ENCODE peak calls at places on chromosomes 13 and 19, in eight cellular contexts. Y, Z, I, V, X, K, N and E are unnamed samples.

GRCh38 chr13:41271456-41272285 is 8.3 kb upstream of the MTRF1 start:
- DNase-seq in Y (no peak), Z (no peak), I (no peak), V (no peak), X (no peak), K (no peak), N (no peak), E (no peak)

GRCh38 chr19:1080360-1081161 is 13.6 kb downstream of the ARHGAP45 start:
- DNase-seq in Y (no peak), Z (no peak), I (no peak), V (no peak), X (no peak), K (no peak), N (no peak), E (no peak)

GRCh38 chr19:18023596-18024212 is 15.7 kb downstream of the ARRDC2 start:
- DNase-seq in Y (no peak), Z (no peak), I (peak), V (no peak), X (peak), K (peak), N (no peak), E (no peak)

GRCh38 chr13:73168226-73168992 is 109.6 kb downstream of the KLF5 start:
- DNase-seq in Y (no peak), Z (no peak), I (no peak), V (no peak), X (no peak), K (peak), N (no peak), E (no peak)

GRCh38 chr19:51272183-51272817 is 21.4 kb downstream of the SIGLECL1 start:
- DNase-seq in Y (no peak), Z (no peak), I (no peak), V (no peak), X (no peak), K (no peak), N (no peak), E (no peak)

GRCh38 chr13:97226788-97227627 is 4.9 kb downstream of the MBNL2 start:
- DNase-seq in Y (no peak), Z (no peak), I (peak), V (no peak), X (peak), K (peak), N (peak), E (no peak)

GRCh38 chr19:23415034-23415433 is 19.8 kb upstream of the ZNF91 start:
- DNase-seq in Y (peak), Z (no peak), I (no peak), V (no peak), X (no peak), K (no peak), N (no peak), E (peak)

GRCh38 chr19:3098141-3098514 is 4.0 kb downstream of the GNA11 start:
- DNase-seq in Y (no peak), Z (no peak), I (no peak), V (no peak), X (no peak), K (no peak), N (no peak), E (no peak)

GRCh38 chr13:55761986-55762385 is 1378.7 kb upstream of the PRR20A start:
- DNase-seq in Y (peak), Z (no peak), I (no peak), V (no peak), X (no peak), K (no peak), N (no peak), E (no peak)

GRCh38 chr13:110089100-110089499 is 217.9 kb downstream of the COL4A1 start:
- DNase-seq in Y (no peak), Z (no peak), I (no peak), V (no peak), X (no peak), K (no peak), N (no peak), E (no peak)

GRCh38 chr13:110092869-110093268 is 214.1 kb downstream of the COL4A1 start:
- DNase-seq in Y (no peak), Z (no peak), I (no peak), V (no peak), X (no peak), K (peak), N (peak), E (no peak)

GRCh38 chr13:110089815-110090214 is 217.1 kb downstream of the COL4A1 start:
- DNase-seq in Y (no peak), Z (no peak), I (no peak), V (no peak), X (no peak), K (no peak), N (peak), E (no peak)
- TF ChIP-seq CTCF in Y (peak), Z (no peak), I (no peak), V (peak), X (peak), K (peak), N (peak), E (peak)

GRCh38 chr19:4906963-4907362 is 2.3 kb upstream of the UHRF1 start:
- DNase-seq in Y (no peak), Z (no peak), I (no peak), V (no peak), X (no peak), K (no peak), N (no peak), E (no peak)
- TF ChIP-seq CTCF in Y (no peak), Z (no peak), I (no peak), V (no peak), X (no peak), K (no peak), N (no peak), E (no peak)

DNA sequence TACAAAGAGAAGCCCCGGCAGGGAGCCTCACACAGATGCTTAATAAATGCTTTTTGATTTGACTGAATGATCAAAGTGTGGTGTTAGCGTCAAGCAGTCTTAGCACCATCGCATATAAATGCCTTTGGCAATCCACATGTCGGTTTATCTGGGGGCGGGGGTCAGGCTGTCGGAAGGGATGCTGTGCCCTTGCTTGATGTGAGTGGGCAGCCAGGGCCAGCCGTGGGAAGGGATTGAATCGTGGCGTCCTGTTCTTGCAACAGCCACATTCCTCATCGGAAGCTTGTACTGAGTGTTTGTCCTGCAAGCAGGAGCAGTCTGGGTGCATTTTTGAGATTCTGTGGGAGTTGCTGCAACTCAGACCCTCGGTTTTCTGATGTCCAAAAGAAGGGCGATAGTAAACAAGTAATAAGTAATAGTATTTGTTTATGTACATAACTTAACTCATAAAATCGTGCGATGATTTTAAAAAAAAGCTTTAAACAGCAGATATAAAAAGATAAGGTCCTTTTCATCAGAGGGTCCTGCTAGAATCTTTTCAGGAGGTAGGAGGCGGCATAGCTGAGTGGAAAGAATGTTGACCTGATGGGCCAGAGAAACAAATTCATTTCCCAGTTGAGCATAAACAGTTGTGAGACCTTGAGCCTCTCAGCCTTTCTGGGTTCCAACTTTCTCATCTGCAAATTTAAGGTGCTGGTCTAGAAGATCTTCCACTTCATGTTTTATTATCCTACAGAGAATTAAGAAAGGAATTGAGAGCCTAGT is 173.3 kb downstream of the LACC1 start:
- DNase-seq in Y (peak), Z (no peak), I (peak), V (no peak), X (peak), K (peak), N (peak), E (peak)
- TF ChIP-seq CTCF in Y (peak), Z (no peak), I (no peak), V (no peak), X (no peak), K (no peak), N (no peak), E (no peak)

GRCh38 chr13:91369432-91369831 is 21.9 kb downstream of the MIR17HG start:
- DNase-seq in Y (no peak), Z (no peak), I (no peak), V (no peak), X (no peak), K (peak), N (peak), E (no peak)

GRCh38 chr13:91372813-91373420 is 25.4 kb downstream of the MIR17HG start:
- DNase-seq in Y (no peak), Z (no peak), I (no peak), V (no peak), X (no peak), K (no peak), N (no peak), E (no peak)

GRCh38 chr13:91375119-91375729 is 23.2 kb upstream of the GPC5 start:
- DNase-seq in Y (no peak), Z (peak), I (no peak), V (no peak), X (no peak), K (peak), N (no peak), E (peak)
- TF ChIP-seq CTCF in Y (peak), Z (no peak), I (peak), V (peak), X (peak), K (peak), N (peak), E (peak)

DNA sequence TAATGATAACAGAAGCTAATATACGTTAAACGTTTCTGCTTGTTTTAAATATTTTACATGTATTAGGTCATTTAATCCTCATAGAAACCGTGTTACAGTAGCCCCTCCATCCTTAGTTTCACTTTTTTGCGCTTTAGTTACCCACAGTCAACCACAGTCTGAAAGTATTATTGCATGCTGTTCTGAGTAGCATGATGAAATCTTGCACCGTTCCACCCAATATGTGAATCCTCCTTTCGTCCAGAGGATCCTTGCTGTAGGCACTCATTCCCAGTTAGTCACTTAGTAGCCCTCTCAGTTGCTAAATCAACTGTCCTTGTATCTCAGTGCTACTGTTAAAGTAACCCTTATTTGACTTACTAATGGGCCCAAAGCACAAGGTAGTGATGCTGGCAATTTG is 257.8 kb downstream of the ENOX1 start:
- DNase-seq in Y (no peak), Z (no peak), I (no peak), V (no peak), X (no peak), K (no peak), N (peak), E (no peak)
- TF ChIP-seq CTCF in Y (no peak), Z (no peak), I (no peak), V (no peak), X (no peak), K (no peak), N (no peak), E (no peak)

GRCh38 chr19:42872608-42873007 is 6.9 kb downstream of the PSG1 start:
- DNase-seq in Y (no peak), Z (no peak), I (no peak), V (no peak), X (no peak), K (no peak), N (peak), E (no peak)
- TF ChIP-seq CTCF in Y (no peak), Z (no peak), I (no peak), V (no peak), X (no peak), K (no peak), N (no peak), E (no peak)

GRCh38 chr19:57558525-57558924 is 1.1 kb downstream of the ZNF550 start:
- DNase-seq in Y (no peak), Z (no peak), I (no peak), V (no peak), X (no peak), K (peak), N (peak), E (no peak)
- TF ChIP-seq CTCF in Y (no peak), Z (no peak), I (no peak), V (no peak), X (no peak), K (peak), N (no peak), E (no peak)

GRCh38 chr19:45049073-45049736 is 10.4 kb downstream of the CLASRP start:
- DNase-seq in Y (no peak), Z (no peak), I (no peak), V (no peak), X (no peak), K (no peak), N (no peak), E (no peak)

GRCh38 chr19:45046355-45046754 is 7.5 kb downstream of the CLASRP start:
- DNase-seq in Y (no peak), Z (no peak), I (no peak), V (no peak), X (no peak), K (no peak), N (no peak), E (no peak)

GRCh38 chr19:45045671-45046353 is 7.0 kb downstream of the CLASRP start:
- DNase-seq in Y (no peak), Z (no peak), I (no peak), V (peak), X (no peak), K (no peak), N (no peak), E (no peak)

GRCh38 chr19:45050036-45050435 is 11.2 kb downstream of the CLASRP start:
- DNase-seq in Y (no peak), Z (no peak), I (no peak), V (no peak), X (no peak), K (no peak), N (no peak), E (no peak)

GRCh38 chr19:45047188-45047797 is 8.4 kb downstream of the CLASRP start:
- DNase-seq in Y (no peak), Z (no peak), I (no peak), V (no peak), X (no peak), K (no peak), N (no peak), E (no peak)
- TF ChIP-seq CTCF in Y (no peak), Z (no peak), I (no peak), V (no peak), X (no peak), K (no peak), N (no peak), E (no peak)

GRCh38 chr19:35139618-35139943 is 957 bp downstream of the FXYD1 start:
- DNase-seq in Y (no peak), Z (no peak), I (no peak), V (no peak), X (no peak), K (no peak), N (no peak), E (no peak)
- TF ChIP-seq CTCF in Y (no peak), Z (no peak), I (no peak), V (no peak), X (no peak), K (no peak), N (no peak), E (no peak)